ENCODE peak calls at places on chromosome 20, in nine cellular contexts. G is right lobe of liver, H is spleen, Q is stomach, W is breast epithelium, I is H54, N is ovary, Y is uterus, U is heart left ventricle. J is an unnamed sample.

GRCh38 chr20:36904690-36905089 is 28.8 kb downstream of the TLDC2 start:
- DNase-seq in G (no peak), H (no peak), Q (no peak), W (no peak), I (no peak), N (no peak), Y (no peak), U (no peak), J (no peak)

GRCh38 chr20:3051385-3052019 is 5.7 kb downstream of the MRPS26 start:
- DNase-seq in G (no peak), H (no peak), Q (no peak), W (no peak), I (no peak), N (no peak), Y (no peak), U (no peak), J (no peak)

GRCh38 chr20:31713312-31714049 is 9.2 kb downstream of the BCL2L1 start:
- DNase-seq in G (peak), H (peak), Q (peak), W (peak), I (peak), N (peak), Y (peak), U (peak), J (peak)

GRCh38 chr20:48722737-48723191 is 105.0 kb downstream of the PREX1 start:
- DNase-seq in G (peak), H (peak), Q (peak), W (no peak), I (no peak), N (no peak), Y (no peak), U (no peak), J (no peak)

GRCh38 chr20:33192912-33193501 is 24.1 kb upstream of the BPIFA3 start:
- DNase-seq in G (no peak), H (no peak), Q (no peak), W (no peak), I (no peak), N (no peak), Y (no peak), U (no peak), J (no peak)

GRCh38 chr20:361562-361961 is 14.7 kb downstream of the NRSN2 start:
- DNase-seq in G (no peak), H (no peak), Q (no peak), W (no peak), I (no peak), N (no peak), Y (no peak), U (no peak), J (no peak)

GRCh38 chr20:21516180-21516567 is 2.3 kb upstream of the NKX2-2 start:
- DNase-seq in G (no peak), H (no peak), Q (no peak), W (no peak), I (no peak), N (no peak), Y (no peak), U (no peak), J (no peak)

GRCh38 chr20:18057106-18057993 is at the start of gene OVOL2:
- DNase-seq in G (peak), H (no peak), Q (peak), W (peak), I (no peak), N (no peak), Y (no peak), U (no peak), J (peak)

GRCh38 chr20:33654680-33655161 is 7.4 kb upstream of the C20orf144 start:
- DNase-seq in G (no peak), H (peak), Q (no peak), W (no peak), I (no peak), N (peak), Y (no peak), U (no peak), J (peak)

GRCh38 chr20:32894711-32895355 is 36.1 kb downstream of the EFCAB8 start:
- DNase-seq in G (no peak), H (no peak), Q (no peak), W (no peak), I (no peak), N (no peak), Y (no peak), U (no peak), J (no peak)

GRCh38 chr20:726160-726559 is 42.1 kb downstream of the SLC52A3 start:
- DNase-seq in G (no peak), H (peak), Q (no peak), W (no peak), I (no peak), N (no peak), Y (no peak), U (no peak), J (no peak)

GRCh38 chr20:6623989-6624388 is 143.5 kb upstream of the BMP2 start:
- DNase-seq in G (no peak), H (no peak), Q (no peak), W (no peak), I (no peak), N (no peak), Y (no peak), U (no peak), J (no peak)

GRCh38 chr20:35616465-35617396 is 1.1 kb downstream of the SPAG4 start:
- DNase-seq in G (peak), H (peak), Q (peak), W (peak), I (peak), N (peak), Y (peak), U (peak), J (peak)

GRCh38 chr20:6397115-6397514 is 274.3 kb upstream of the FERMT1 start:
- DNase-seq in G (no peak), H (no peak), Q (no peak), W (no peak), I (no peak), N (no peak), Y (no peak), U (no peak), J (no peak)

GRCh38 chr20:47454298-47455132 is 47.2 kb upstream of the NCOA3 start:
- DNase-seq in G (no peak), H (no peak), Q (no peak), W (no peak), I (no peak), N (no peak), Y (no peak), U (no peak), J (no peak)

GRCh38 chr20:22716824-22717351 is 132.5 kb upstream of the FOXA2 start:
- DNase-seq in G (no peak), H (no peak), Q (peak), W (peak), I (no peak), N (no peak), Y (no peak), U (no peak), J (no peak)

GRCh38 chr20:41198443-41198842 is 61.1 kb downstream of the PLCG1 start:
- DNase-seq in G (no peak), H (no peak), Q (no peak), W (no peak), I (no peak), N (no peak), Y (no peak), U (no peak), J (no peak)

GRCh38 chr20:56778765-56779195 is 149.7 kb downstream of the TFAP2C start:
- DNase-seq in G (peak), H (peak), Q (no peak), W (no peak), I (no peak), N (no peak), Y (no peak), U (peak), J (no peak)

GRCh38 chr20:58113706-58114105 is 114.7 kb downstream of the ANKRD60 start:
- DNase-seq in G (no peak), H (no peak), Q (no peak), W (no peak), I (no peak), N (no peak), Y (no peak), U (no peak), J (peak)

GRCh38 chr20:4021905-4022304 is 6.5 kb upstream of the RNF24 start:
- DNase-seq in G (no peak), H (no peak), Q (no peak), W (no peak), I (no peak), N (no peak), Y (no peak), U (no peak), J (no peak)

GRCh38 chr20:1509237-1509636 is 18.0 kb upstream of the SIRPB2 start:
- DNase-seq in G (no peak), H (no peak), Q (no peak), W (no peak), I (peak), N (no peak), Y (no peak), U (no peak), J (no peak)

GRCh38 chr20:25697132-25697446 is 436 bp upstream of the ZNF337 start:
- DNase-seq in G (no peak), H (no peak), Q (no peak), W (no peak), I (no peak), N (no peak), Y (no peak), U (no peak), J (no peak)

GRCh38 chr20:25699914-25700313 is 3.3 kb upstream of the ZNF337 start:
- DNase-seq in G (no peak), H (no peak), Q (no peak), W (no peak), I (no peak), N (no peak), Y (no peak), U (no peak), J (no peak)

GRCh38 chr20:25695532-25696383 is 895 bp downstream of the ZNF337 start:
- DNase-seq in G (no peak), H (no peak), Q (no peak), W (no peak), I (no peak), N (no peak), Y (no peak), U (peak), J (peak)

GRCh38 chr20:25692499-25692898 is 4.2 kb downstream of the ZNF337 start:
- DNase-seq in G (no peak), H (no peak), Q (no peak), W (no peak), I (no peak), N (no peak), Y (no peak), U (no peak), J (no peak)

DNA sequence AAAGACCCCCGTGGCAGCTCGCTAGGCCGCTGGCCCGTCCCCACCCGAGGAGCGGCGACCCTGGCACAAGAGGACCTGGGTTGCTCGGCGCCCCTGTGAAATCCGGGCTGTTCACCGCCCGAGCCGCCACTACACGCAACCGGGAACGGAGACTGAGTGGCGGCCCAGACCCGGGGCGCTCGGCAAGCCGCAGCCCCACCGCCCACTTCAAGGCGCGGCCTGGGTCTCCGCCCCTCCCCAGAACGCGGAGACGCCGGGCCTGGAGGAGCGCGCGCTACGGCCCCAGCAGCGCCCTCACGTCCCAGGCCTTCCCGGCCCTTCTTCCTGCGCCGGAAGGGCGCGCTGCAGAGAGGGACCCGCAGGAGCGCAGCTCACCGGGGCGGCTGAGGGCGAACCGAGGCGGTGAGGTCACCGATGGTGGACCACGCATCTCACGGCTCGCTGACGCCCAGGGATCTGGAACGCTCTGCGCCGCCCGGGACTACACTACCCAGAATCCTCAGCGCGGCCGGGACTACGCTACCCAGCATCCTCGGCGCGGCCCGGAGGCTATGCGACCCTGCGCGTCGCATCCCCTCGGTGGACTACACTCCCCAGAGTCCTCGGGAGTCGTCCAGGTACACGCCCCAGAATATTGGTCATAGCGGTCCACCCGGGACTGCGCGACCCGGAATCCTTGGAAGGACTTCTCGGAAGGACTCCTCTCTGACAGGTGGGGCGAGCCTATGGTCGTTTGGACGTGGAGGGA is at the start of gene ZNF337:
- DNase-seq in G (peak), H (peak), Q (peak), W (peak), I (peak), N (peak), Y (peak), U (peak), J (peak)
- TF ChIP-seq POLR2A in G (peak), H (peak), Q (no peak), W (no peak), I (peak), N (peak), Y (peak), U (peak), J (no peak)

GRCh38 chr20:44102582-44102981 is 84.4 kb downstream of the JPH2 start:
- DNase-seq in G (no peak), H (no peak), Q (no peak), W (no peak), I (no peak), N (no peak), Y (no peak), U (no peak), J (no peak)
- TF ChIP-seq POLR2A in G (no peak), H (no peak), Q (no peak), W (no peak), I (no peak), N (no peak), Y (no peak), U (no peak), J (no peak)

GRCh38 chr20:62703853-62704228 is 4.8 kb upstream of the NTSR1 start:
- DNase-seq in G (no peak), H (no peak), Q (no peak), W (no peak), I (no peak), N (no peak), Y (no peak), U (no peak), J (no peak)
- TF ChIP-seq POLR2A in G (no peak), H (no peak), Q (no peak), W (no peak), I (no peak), N (no peak), Y (no peak), U (no peak), J (no peak)

GRCh38 chr20:25353754-25354705 is 36.6 kb downstream of the ABHD12 start:
- DNase-seq in G (no peak), H (no peak), Q (no peak), W (no peak), I (no peak), N (no peak), Y (no peak), U (no peak), J (no peak)
- TF ChIP-seq POLR2A in G (no peak), H (no peak), Q (no peak), W (no peak), I (no peak), N (no peak), Y (no peak), U (no peak), J (no peak)

DNA sequence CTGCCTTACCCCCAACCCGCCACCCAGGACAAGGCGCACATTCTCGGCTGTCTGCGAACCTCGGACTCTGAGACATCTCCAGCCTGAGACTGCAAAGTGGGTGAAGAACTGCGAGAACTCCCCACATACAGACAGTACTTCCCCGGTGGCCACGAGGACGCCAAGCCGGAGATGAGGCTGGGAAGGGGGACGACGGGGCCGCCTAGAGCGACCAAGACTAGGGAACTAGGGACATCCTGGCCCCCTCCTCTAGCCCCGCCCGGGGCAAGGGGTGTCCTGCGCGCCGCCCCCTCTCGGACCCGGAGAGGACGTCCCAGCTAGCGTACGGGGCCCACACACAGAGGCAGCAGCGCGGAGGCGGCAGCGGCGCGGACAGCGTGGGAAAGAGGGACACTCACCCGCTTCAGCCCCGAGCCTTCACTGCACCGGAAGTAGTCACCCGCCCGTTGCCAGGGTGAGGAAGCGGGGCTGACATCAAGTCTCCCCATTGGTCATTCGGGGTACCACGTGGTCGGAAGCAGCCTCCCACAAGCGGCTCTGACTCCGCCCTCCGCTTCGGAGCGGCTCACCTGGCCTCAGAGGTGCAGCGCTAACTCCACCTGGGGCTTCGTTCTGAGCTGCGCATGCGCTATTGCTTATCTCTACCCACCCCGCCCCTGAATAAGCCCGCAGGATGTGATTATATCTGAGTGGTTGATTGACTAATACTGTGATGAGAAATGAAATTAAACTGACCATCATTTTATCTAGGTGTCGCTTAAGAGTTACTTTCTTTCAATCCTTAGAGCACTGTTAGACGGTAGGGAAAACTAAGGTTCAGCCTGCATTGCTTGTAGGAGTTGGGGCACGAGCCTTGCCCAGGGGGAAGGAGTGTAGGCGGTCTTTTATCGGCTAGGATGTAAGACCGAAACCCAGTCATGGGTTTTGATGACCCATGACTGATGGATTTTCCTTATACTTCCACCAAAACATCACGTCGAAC is at the start of gene TASP1:
- DNase-seq in G (peak), H (peak), Q (peak), W (peak), I (peak), N (peak), Y (peak), U (peak), J (peak)
- TF ChIP-seq POLR2A in G (peak), H (peak), Q (no peak), W (peak), I (peak), N (peak), Y (peak), U (peak), J (no peak)

GRCh38 chr20:63696628-63697356 is at the start of gene TNFRSF6B:
- DNase-seq in G (peak), H (peak), Q (no peak), W (no peak), I (no peak), N (peak), Y (peak), U (peak), J (no peak)
- TF ChIP-seq POLR2A in G (peak), H (no peak), Q (no peak), W (no peak), I (no peak), N (no peak), Y (no peak), U (no peak), J (no peak)

J was measured in lower leg skin.